ENCODE peak calls at places on chromosomes 3 and 15, in seven cellular contexts. R, W, E, P, S, Z and I are unnamed samples.

GRCh38 chr3:160006282-160007163 is 17.9 kb downstream of the IL12A start:
- DNase-seq in W (no peak), Z (peak), R (no peak), E (no peak), P (peak), S (peak), I (no peak)

GRCh38 chr3:118380576-118380975 is 654.1 kb downstream of the IGSF11 start:
- DNase-seq in P (no peak), W (no peak), E (no peak), S (no peak), Z (no peak), R (no peak), I (no peak)

GRCh38 chr3:111730143-111730542 is 128.9 kb upstream of the PHLDB2 start:
- DNase-seq in R (no peak), S (peak), Z (no peak), P (no peak), W (no peak), E (no peak), I (no peak)

GRCh38 chr3:16452265-16452664 is 61.2 kb downstream of the RFTN1 start:
- DNase-seq in S (peak), Z (no peak), R (no peak), W (no peak), P (no peak), E (no peak), I (no peak)

GRCh38 chr15:70530035-70530499 is 233.3 kb downstream of the UACA start:
- DNase-seq in R (no peak), W (peak), E (no peak), P (no peak), Z (no peak), S (no peak), I (no peak)

GRCh38 chr3:194687638-194688206 is 2.0 kb downstream of the FAM43A start:
- DNase-seq in E (peak), R (peak), S (peak), P (peak), Z (peak), W (peak), I (peak)

GRCh38 chr3:195891431-195892104 is 16.8 kb downstream of the TNK2 start:
- DNase-seq in R (no peak), Z (no peak), E (no peak), W (no peak), P (no peak), S (no peak), I (no peak)

GRCh38 chr3:160739079-160739478 is 17.0 kb upstream of the PPM1L start:
- DNase-seq in E (no peak), R (no peak), S (no peak), Z (no peak), W (no peak), P (peak), I (no peak)

GRCh38 chr15:98904466-98905048 is 103.0 kb downstream of the PGPEP1L start:
- DNase-seq in P (peak), E (no peak), S (peak), Z (peak), W (no peak), R (no peak), I (no peak)

GRCh38 chr15:44300567-44300966 is 12.0 kb downstream of the GOLM2 start:
- DNase-seq in P (no peak), E (no peak), W (no peak), Z (no peak), S (no peak), R (no peak), I (no peak)

GRCh38 chr3:139764069-139764905 is 86.5 kb upstream of the NMNAT3 start:
- DNase-seq in P (no peak), W (no peak), S (no peak), R (no peak), Z (no peak), E (no peak), I (no peak)

GRCh38 chr3:98980915-98981596 is 79.6 kb upstream of the DCBLD2 start:
- DNase-seq in P (no peak), Z (no peak), R (no peak), E (no peak), S (peak), W (no peak), I (no peak)

GRCh38 chr3:157151627-157152026 is 8.3 kb downstream of the CCNL1 start:
- DNase-seq in E (no peak), S (no peak), W (no peak), R (no peak), P (no peak), Z (no peak), I (no peak)

GRCh38 chr3:183455064-183455463 is 26.6 kb upstream of the MCF2L2 start:
- DNase-seq in S (no peak), E (no peak), P (no peak), W (no peak), Z (no peak), R (no peak), I (no peak)

GRCh38 chr3:158769519-158770253 is 32.2 kb upstream of the MFSD1 start:
- DNase-seq in S (no peak), W (no peak), E (no peak), P (no peak), Z (no peak), R (no peak), I (no peak)

GRCh38 chr3:150365132-150365604 is 42.9 kb upstream of the TSC22D2 start:
- DNase-seq in R (no peak), W (no peak), Z (no peak), S (peak), P (no peak), E (no peak), I (no peak)

GRCh38 chr3:99825239-99825638 is 7.6 kb downstream of the CMSS1 start:
- DNase-seq in Z (no peak), W (no peak), R (no peak), E (no peak), P (no peak), S (peak), I (no peak)

GRCh38 chr3:56154297-56154696 is 314.0 kb downstream of the ERC2 start:
- DNase-seq in W (no peak), R (no peak), P (no peak), Z (no peak), S (peak), E (no peak), I (no peak)

GRCh38 chr15:35937380-35937779 is 391.4 kb upstream of the DPH6 start:
- DNase-seq in P (no peak), E (no peak), W (no peak), Z (no peak), R (no peak), S (no peak), I (no peak)

GRCh38 chr3:135736740-135737139 is 228.8 kb upstream of the PPP2R3A start:
- DNase-seq in S (peak), W (no peak), E (no peak), Z (no peak), P (no peak), R (no peak), I (no peak)

GRCh38 chr3:161316006-161316689 is 55.2 kb downstream of the SPTSSB start:
- DNase-seq in W (no peak), Z (no peak), E (no peak), R (no peak), S (peak), P (no peak), I (no peak)

GRCh38 chr15:80161473-80162016 is 8.7 kb downstream of the FAH start:
- DNase-seq in E (no peak), W (no peak), S (no peak), Z (no peak), P (no peak), R (no peak), I (no peak)

GRCh38 chr15:28975766-28976179 is 90.0 kb downstream of the APBA2 start:
- DNase-seq in W (no peak), Z (peak), P (peak), S (peak), E (peak), R (peak), I (no peak)

GRCh38 chr15:84716036-84716732 is at the start of gene SEC11A:
- DNase-seq in Z (peak), E (peak), P (peak), S (peak), R (peak), W (peak), I (peak)

GRCh38 chr3:38051131-38051530 is 12.1 kb downstream of the DLEC1 start:
- DNase-seq in P (no peak), Z (no peak), S (no peak), E (no peak), W (no peak), R (no peak), I (no peak)

GRCh38 chr15:66186049-66186825 is 67.3 kb downstream of the MEGF11 start:
- DNase-seq in E (no peak), P (no peak), S (no peak), R (no peak), W (no peak), Z (no peak), I (no peak)

GRCh38 chr15:68335251-68335650 is 57.7 kb downstream of the FEM1B start:
- DNase-seq in W (no peak), P (no peak), Z (no peak), E (no peak), R (no peak), S (no peak), I (no peak)

GRCh38 chr3:9933561-9934234 is at the start of gene CRELD1:
- DNase-seq in Z (peak), P (peak), S (peak), W (peak), R (peak), E (peak), I (peak)

GRCh38 chr3:98115717-98116116 is 14.8 kb upstream of the OR5H1 start:
- DNase-seq in Z (no peak), S (no peak), W (no peak), R (no peak), P (no peak), E (no peak), I (no peak)

GRCh38 chr3:54353547-54354339 is 231.4 kb downstream of the CACNA2D3 start:
- DNase-seq in P (no peak), W (no peak), E (no peak), R (no peak), Z (no peak), S (no peak), I (no peak)

GRCh38 chr15:40155270-40155910 is 5.5 kb upstream of the BUB1B start:
- DNase-seq in S (peak), E (no peak), W (peak), Z (no peak), P (no peak), R (no peak), I (no peak)

GRCh38 chr3:38588995-38589937 is 60.2 kb downstream of the SCN5A start:
- DNase-seq in W (peak), S (no peak), Z (no peak), P (no peak), R (no peak), E (no peak), I (peak)

GRCh38 chr15:40054746-40055575 is 16.0 kb upstream of the SRP14 start:
- DNase-seq in Z (no peak), S (peak), E (no peak), R (no peak), P (peak), W (no peak), I (no peak)

GRCh38 chr3:64319391-64319790 is 94.1 kb upstream of the PRICKLE2 start:
- DNase-seq in E (no peak), W (no peak), P (no peak), Z (no peak), R (no peak), S (no peak), I (no peak)